ENCODE peak calls at places on chromosome 12, in six cellular contexts. C, O, V, W, T and R are unnamed samples.

GRCh38 chr12:49910331-49911212 is 6.9 kb upstream of the FAIM2 start:
- ATAC-seq in C (no peak), T (no peak), W (no peak), O (no peak), V (no peak), R (peak)

GRCh38 chr12:21756699-21757098 is 17.8 kb downstream of the KCNJ8 start:
- ATAC-seq in V (no peak), O (no peak), W (no peak), T (no peak), C (no peak), R (no peak)

GRCh38 chr12:93918262-93918661 is 230.1 kb upstream of the PLXNC1 start:
- ATAC-seq in T (no peak), O (no peak), C (peak), V (no peak), W (no peak), R (no peak)

GRCh38 chr12:91858186-91858585 is 287.5 kb downstream of the BTG1 start:
- ATAC-seq in O (no peak), W (no peak), V (no peak), T (no peak), C (no peak), R (no peak)

GRCh38 chr12:61385771-61386170 is 874.4 kb upstream of the USP15 start:
- ATAC-seq in O (no peak), T (no peak), V (no peak), W (no peak), C (no peak), R (no peak)

GRCh38 chr12:49282302-49282701 is 12.6 kb upstream of the PRPH start:
- ATAC-seq in V (no peak), T (no peak), O (no peak), W (no peak), C (no peak), R (no peak)

GRCh38 chr12:76685246-76685678 is 78.7 kb upstream of the ZDHHC17 start:
- ATAC-seq in W (peak), V (no peak), C (peak), O (no peak), T (no peak), R (peak)

GRCh38 chr12:111445311-111446043 is 39.8 kb downstream of the SH2B3 start:
- ATAC-seq in T (no peak), C (peak), V (no peak), W (no peak), O (no peak), R (peak)

GRCh38 chr12:131311764-131312163 is 358.1 kb downstream of the ADGRD1 start:
- ATAC-seq in O (no peak), V (no peak), C (no peak), T (no peak), W (no peak), R (no peak)

GRCh38 chr12:57027805-57028153 is 11.4 kb upstream of the TAC3 start:
- ATAC-seq in O (no peak), W (no peak), T (no peak), C (no peak), V (no peak), R (no peak)

GRCh38 chr12:2013527-2014223 is 9.4 kb upstream of the DCP1B start:
- ATAC-seq in C (peak), T (no peak), W (peak), O (no peak), V (no peak), R (no peak)

GRCh38 chr12:54486173-54486867 is 11.2 kb upstream of the NCKAP1L start:
- ATAC-seq in T (no peak), O (no peak), V (no peak), C (no peak), W (no peak), R (no peak)

GRCh38 chr12:47141459-47141858 is 61.7 kb upstream of the AMIGO2 start:
- ATAC-seq in T (no peak), O (no peak), W (no peak), C (no peak), V (no peak), R (no peak)

GRCh38 chr12:111033281-111034147 is 113.1 kb upstream of the MYL2 start:
- ATAC-seq in V (no peak), W (no peak), O (no peak), T (no peak), C (no peak), R (no peak)

GRCh38 chr12:90954921-90955320 is at the start of gene CCER1:
- ATAC-seq in T (no peak), W (no peak), C (no peak), O (no peak), V (no peak), R (no peak)